ENCODE peak calls at places on chromosomes 6 and 20, in four cellular contexts. L is left ventricle myocardium inferior, K is GM12864, U is psoas muscle. F is an unnamed sample.

GRCh38 chr6:121216928-121217327 is 117.4 kb downstream of the TBC1D32 start:
- DNase-seq in L (no peak), K (no peak), U (no peak), F (no peak)

GRCh38 chr6:148747493-148748160 is 797 bp downstream of the UST start:
- DNase-seq in L (peak; percentile 36), K (no peak), U (peak; percentile 64), F (no peak)

GRCh38 chr20:3681931-3682820 is at the start of gene ADAM33:
- DNase-seq in L (peak; percentile 64), K (no peak), U (peak; percentile 80), F (no peak)

GRCh38 chr6:15108383-15108715 is 137.5 kb upstream of the JARID2 start:
- DNase-seq in L (no peak), K (no peak), U (no peak), F (no peak)

GRCh38 chr6:97774973-97775372 is 492.0 kb upstream of the MMS22L start:
- DNase-seq in L (no peak), K (no peak), U (no peak), F (no peak)

GRCh38 chr6:35427851-35428321 is 24.3 kb upstream of the FANCE start:
- DNase-seq in L (no peak), K (no peak), U (no peak), F (no peak)

GRCh38 chr20:24469116-24470030 is at the start of gene SYNDIG1:
- DNase-seq in L (peak; percentile 35), K (no peak), U (no peak), F (no peak)

GRCh38 chr6:31465718-31466117 is 32.2 kb upstream of the MICB start:
- DNase-seq in L (no peak), K (no peak), U (no peak), F (no peak)

GRCh38 chr6:132210886-132211563 is 190.2 kb downstream of the MOXD1 start:
- DNase-seq in L (no peak), K (no peak), U (no peak), F (no peak)

GRCh38 chr20:36367907-36368306 is 61.8 kb downstream of the DLGAP4 start:
- DNase-seq in L (no peak), K (no peak), U (no peak), F (no peak)

GRCh38 chr20:63533871-63534393 is 3.2 kb downstream of the PTK6 start:
- DNase-seq in L (no peak), K (no peak), U (peak; percentile 57), F (no peak)

GRCh38 chr6:120112980-120113379 is 763.4 kb upstream of the MAN1A1 start:
- DNase-seq in L (no peak), K (no peak), U (no peak), F (no peak)

GRCh38 chr6:154474636-154475428 is 35.7 kb downstream of the CNKSR3 start:
- DNase-seq in L (no peak), K (no peak), U (no peak), F (no peak)

GRCh38 chr6:70310063-70310694 is 7.3 kb upstream of the COL9A1 start:
- DNase-seq in L (no peak), K (peak; percentile 19), U (no peak), F (peak; percentile 11)

GRCh38 chr6:32700391-32701040 is 34.1 kb upstream of the HLA-DQB1 start:
- DNase-seq in L (no peak), K (peak; percentile 27), U (no peak), F (peak; percentile 9)

GRCh38 chr6:21438237-21438985 is 155.1 kb upstream of the SOX4 start:
- DNase-seq in L (no peak), K (peak; percentile 94), U (no peak), F (no peak)

GRCh38 chr6:165889636-165890403 is 226.8 kb upstream of the PDE10A start:
- DNase-seq in L (no peak), K (no peak), U (no peak), F (no peak)

GRCh38 chr6:106501836-106502447 is 127.4 kb downstream of the RTN4IP1 start:
- DNase-seq in L (no peak), K (no peak), U (no peak), F (no peak)

GRCh38 chr6:167306401-167306998 is 15.4 kb downstream of the UNC93A start:
- DNase-seq in L (no peak), K (no peak), U (no peak), F (no peak)

GRCh38 chr6:130473886-130474285 is 108.1 kb downstream of the TMEM200A start:
- DNase-seq in L (no peak), K (no peak), U (no peak), F (no peak)

GRCh38 chr20:22686097-22686496 is 101.7 kb upstream of the FOXA2 start:
- DNase-seq in L (peak; percentile 40), K (no peak), U (peak; percentile 70), F (no peak)

GRCh38 chr6:26020291-26020982 is 57.8 kb downstream of the TRIM38 start:
- DNase-seq in L (peak; percentile 73), K (peak; percentile 90), U (peak; percentile 86), F (no peak)

GRCh38 chr6:3417473-3417872 is 39.4 kb downstream of the SLC22A23 start:
- DNase-seq in L (no peak), K (no peak), U (no peak), F (no peak)

GRCh38 chr20:49435639-49436038 is 46.8 kb downstream of the KCNB1 start:
- DNase-seq in L (no peak), K (no peak), U (no peak), F (no peak)

GRCh38 chr6:15521516-15521915 is 141.3 kb downstream of the DTNBP1 start:
- DNase-seq in L (no peak), K (no peak), U (no peak), F (no peak)

GRCh38 chr6:11702796-11703130 is 75.8 kb downstream of the ADTRP start:
- DNase-seq in L (no peak), K (no peak), U (no peak), F (no peak)

GRCh38 chr6:121382467-121383121 is 48.3 kb upstream of the TBC1D32 start:
- DNase-seq in L (no peak), K (no peak), U (no peak), F (no peak)

GRCh38 chr6:143675946-143676345 is 1.8 kb upstream of the PHACTR2 start:
- DNase-seq in L (no peak), K (no peak), U (no peak), F (peak; percentile 51)

GRCh38 chr6:113364781-113365545 is 492.2 kb upstream of the MARCKS start:
- DNase-seq in L (no peak), K (no peak), U (no peak), F (no peak)

GRCh38 chr6:157673596-157673995 is 149.4 kb upstream of the SNX9 start:
- DNase-seq in L (no peak), K (no peak), U (no peak), F (no peak)

GRCh38 chr6:100276311-100277057 is 188.2 kb downstream of the SIM1 start:
- DNase-seq in L (no peak), K (no peak), U (no peak), F (no peak)

DNA sequence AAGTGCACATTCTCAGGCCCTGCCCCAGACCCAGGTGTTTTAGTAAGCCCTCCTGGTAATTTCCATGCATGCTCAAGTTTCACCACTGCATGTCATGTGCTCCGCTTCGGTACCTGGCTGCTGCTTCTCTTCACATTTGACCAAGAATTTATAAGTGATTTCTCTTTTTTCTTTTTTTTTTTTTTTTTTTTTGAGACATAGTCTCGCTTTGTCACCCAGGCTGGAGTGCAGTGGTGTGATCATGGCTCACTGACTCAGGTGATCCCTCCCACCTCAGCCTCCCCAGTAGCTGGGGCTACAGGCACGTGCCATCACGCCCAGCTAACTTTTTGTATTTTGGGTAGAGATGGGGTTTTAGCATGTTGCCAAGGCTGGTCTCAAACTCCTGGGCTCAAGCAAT is 16.0 kb downstream of the TM9SF4 start:
- DNase-seq in L (no peak), K (no peak), U (no peak), F (no peak)
- H3K4me3 ChIP-seq in L (no peak overlapping the region), K (no peak overlapping the region), U (no peak overlapping the region), F (no peak overlapping the region)

GRCh38 chr6:29354980-29355379 is 13.7 kb downstream of the OR5V1 start:
- DNase-seq in L (no peak), K (no peak), U (no peak), F (no peak)

DNA sequence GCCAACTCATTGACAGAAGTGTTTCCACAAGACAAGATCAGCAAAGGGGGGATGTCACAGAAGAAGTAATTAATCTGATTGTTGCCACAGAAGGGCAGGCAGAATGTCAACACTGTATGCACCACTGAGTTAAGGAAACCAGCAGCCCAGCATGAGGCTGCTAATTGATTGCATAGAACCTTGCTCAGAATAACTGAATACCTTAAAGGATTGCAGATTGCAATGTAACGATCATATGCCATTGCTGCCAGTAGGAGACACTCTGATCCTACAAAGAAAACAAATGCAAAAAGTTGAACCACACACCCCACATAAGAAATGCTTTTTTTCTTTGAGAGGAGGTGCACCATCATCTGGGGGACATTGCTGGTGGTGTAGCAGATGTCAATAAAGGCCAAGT is 13.1 kb downstream of the OR5V1 start:
- DNase-seq in L (no peak), K (no peak), U (no peak), F (no peak)
- TF ChIP-seq CTCF in L (no peak), K (peak; percentile 22), U (no peak), F (no peak)

GRCh38 chr6:107713214-107713962 is 110.7 kb downstream of the SCML4 start:
- DNase-seq in L (no peak), K (no peak), U (no peak), F (no peak)
- H3K4me3 ChIP-seq in L (peak overlapping the region; percentile 50), K (no peak overlapping the region), U (peak overlapping the region; percentile 33), F (peak overlapping the region; percentile 15)

GRCh38 chr20:35146922-35147574 is at the start of gene EDEM2:
- DNase-seq in L (peak; percentile 95), K (peak; percentile 91), U (peak; percentile 97), F (peak; percentile 78)
- TF ChIP-seq CTCF in L (no peak), K (no peak), U (no peak), F (peak; percentile 8)

DNA sequence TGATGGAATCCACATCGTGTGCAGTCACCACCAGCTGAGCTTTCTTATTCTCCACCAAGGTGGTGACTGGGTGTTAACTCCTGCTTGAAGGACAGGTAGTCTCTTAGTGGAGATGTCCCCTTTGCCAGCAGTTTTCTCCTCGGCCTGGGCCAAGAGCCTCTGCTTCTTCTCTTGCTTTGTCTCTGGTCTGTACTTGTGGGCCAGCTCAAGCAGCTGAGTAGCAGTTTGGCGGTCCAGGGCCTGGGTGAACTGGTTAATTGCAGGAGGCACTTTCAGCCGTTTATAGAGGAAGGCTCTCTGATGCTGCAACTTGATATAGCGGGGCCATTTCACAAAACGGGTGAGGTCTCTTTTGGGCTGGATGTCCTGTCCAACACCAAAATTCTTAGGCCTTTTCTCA is 76.0 kb upstream of the NNAT start:
- DNase-seq in L (no peak), K (no peak), U (no peak), F (no peak)
- H3K4me3 ChIP-seq in L (no peak overlapping the region), K (no peak overlapping the region), U (no peak overlapping the region), F (no peak overlapping the region)

GRCh38 chr6:111687652-111688051 is 82.0 kb upstream of the TRAF3IP2 start:
- DNase-seq in L (no peak), K (no peak), U (no peak), F (no peak)
- TF ChIP-seq CTCF in L (no peak), K (no peak), U (no peak), F (no peak)

GRCh38 chr6:123771126-123771525 is 32.5 kb upstream of the NKAIN2 start:
- DNase-seq in L (no peak), K (no peak), U (no peak), F (peak; percentile 66)

GRCh38 chr6:123769431-123769830 is 34.2 kb upstream of the NKAIN2 start:
- DNase-seq in L (no peak), K (no peak), U (no peak), F (no peak)

GRCh38 chr6:123770247-123770949 is 33.3 kb upstream of the NKAIN2 start:
- DNase-seq in L (no peak), K (no peak), U (no peak), F (peak; percentile 99)

GRCh38 chr6:123764717-123765116 is 38.9 kb upstream of the NKAIN2 start:
- DNase-seq in L (no peak), K (no peak), U (no peak), F (no peak)

GRCh38 chr6:123768939-123769338 is 34.7 kb upstream of the NKAIN2 start:
- DNase-seq in L (no peak), K (no peak), U (no peak), F (no peak)
- H3K4me3 ChIP-seq in L (no peak overlapping the region), K (no peak overlapping the region), U (no peak overlapping the region), F (no peak overlapping the region)